ENCODE peak calls at places on chromosome 10, in nine cellular contexts. X is CD8-positive, alpha-beta T cell; O is endothelial cell; N is esophagus squamous epithelium; Y is WTC11; V is cardiac fibroblast; H is neural progenitor cell; U is brain microvascular endothelial cell; T is fibroblast of lung. R is an unnamed sample.

GRCh38 chr10:89783406-89783805 is 82.0 kb downstream of the KIF20B start:
- DNase-seq in U (no peak), N (no peak), T (peak; percentile 22), O (no peak), V (peak; percentile 21), X (no peak), H (no peak), Y (no peak), R (no peak)

GRCh38 chr10:100481462-100482081 is 18.8 kb downstream of the WNT8B start:
- DNase-seq in Y (peak; percentile 89), N (peak; percentile 12), O (peak; percentile 91), U (peak; percentile 89), H (peak; percentile 85), X (peak; percentile 88), T (peak; percentile 70), V (peak; percentile 89), R (peak; percentile 95)

GRCh38 chr10:118818621-118819221 is 64.0 kb upstream of the CACUL1 start:
- DNase-seq in N (no peak), T (no peak), H (no peak), X (no peak), V (no peak), U (no peak), Y (no peak), O (no peak), R (no peak)

GRCh38 chr10:16832351-16833080 is 15.3 kb upstream of the RSU1 start:
- DNase-seq in V (peak; percentile 91), O (no peak), H (no peak), T (peak; percentile 96), X (no peak), Y (no peak), N (no peak), U (peak; percentile 95), R (no peak)

GRCh38 chr10:71205468-71205867 is 6.9 kb upstream of the UNC5B start:
- DNase-seq in V (peak; percentile 63), T (peak; percentile 69), O (no peak), H (no peak), U (no peak), X (no peak), N (no peak), Y (no peak), R (no peak)

GRCh38 chr10:127027786-127028185 is 122.6 kb downstream of the DOCK1 start:
- DNase-seq in X (no peak), U (no peak), V (no peak), N (no peak), T (no peak), H (no peak), Y (no peak), O (no peak), R (no peak)

GRCh38 chr10:80464557-80465466 is 10.7 kb downstream of the TSPAN14 start:
- DNase-seq in H (peak; percentile 93), Y (peak; percentile 71), V (no peak), T (peak; percentile 59), X (no peak), O (peak; percentile 62), U (no peak), N (no peak), R (no peak)

GRCh38 chr10:86967481-86967941 is 771 bp upstream of the ADIRF start:
- DNase-seq in X (no peak), O (no peak), U (no peak), H (no peak), V (no peak), N (no peak), Y (peak; percentile 10), T (no peak), R (no peak)

GRCh38 chr10:132646443-132647097 is 109.0 kb downstream of the INPP5A start:
- DNase-seq in T (no peak), V (no peak), N (no peak), Y (peak; percentile 7), X (no peak), H (no peak), O (no peak), U (no peak), R (no peak)

GRCh38 chr10:89207801-89208551 is 859 bp upstream of the CH25H start:
- DNase-seq in H (peak; percentile 65), U (no peak), O (peak; percentile 70), V (peak; percentile 33), N (no peak), X (no peak), Y (peak; percentile 49), T (no peak), R (peak; percentile 22)

GRCh38 chr10:51895209-51895608 is 195.8 kb upstream of the CSTF2T start:
- DNase-seq in Y (no peak), H (no peak), T (peak; percentile 54), O (no peak), V (peak; percentile 87), X (no peak), N (no peak), U (peak; percentile 75), R (no peak)

GRCh38 chr10:72595436-72595835 is 30.4 kb downstream of the MICU1 start:
- DNase-seq in X (no peak), T (no peak), V (no peak), N (no peak), O (no peak), U (no peak), Y (no peak), H (no peak), R (no peak)
- TF ChIP-seq CTCF in X (no peak), T (no peak), V (no peak), N (no peak), O (no peak), U (no peak), Y (no peak), H (no peak), R (no peak)

GRCh38 chr10:69141304-69141703 is 17.3 kb downstream of the VPS26A start:
- DNase-seq in O (no peak), N (no peak), Y (no peak), X (no peak), V (no peak), U (no peak), T (no peak), H (no peak), R (no peak)

GRCh38 chr10:69142983-69143382 is 19.0 kb downstream of the VPS26A start:
- DNase-seq in U (no peak), X (no peak), Y (no peak), O (no peak), V (no peak), N (no peak), H (no peak), T (no peak), R (no peak)

GRCh38 chr10:69145329-69145728 is 21.4 kb downstream of the VPS26A start:
- DNase-seq in X (no peak), H (no peak), O (no peak), T (no peak), Y (no peak), V (no peak), U (no peak), N (no peak), R (no peak)

GRCh38 chr10:69145864-69146263 is 21.9 kb downstream of the VPS26A start:
- DNase-seq in H (no peak), U (no peak), O (no peak), N (no peak), V (no peak), T (no peak), X (no peak), Y (no peak), R (no peak)

DNA sequence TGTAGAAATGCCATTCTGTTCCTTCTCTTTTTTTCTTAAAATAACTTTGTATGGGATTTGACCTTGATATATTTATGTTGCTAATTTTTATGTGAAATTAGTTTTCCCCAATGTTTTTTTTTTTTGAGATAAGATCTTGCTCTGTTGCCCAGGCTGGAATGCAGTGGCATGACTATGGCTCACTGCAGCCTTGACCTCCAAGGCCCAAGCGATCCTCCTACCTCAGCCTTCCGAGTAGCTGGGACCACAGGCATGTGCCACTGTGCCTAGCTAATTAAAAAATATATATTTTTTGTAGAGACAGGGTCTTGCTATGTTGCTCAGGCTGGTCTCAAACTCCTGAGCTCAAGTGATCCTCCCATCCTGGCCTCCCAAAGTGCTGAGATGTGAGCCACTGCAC is 16.0 kb downstream of the VPS26A start:
- DNase-seq in X (no peak), Y (no peak), T (no peak), N (no peak), V (no peak), H (no peak), O (no peak), U (no peak), R (no peak)
- TF ChIP-seq CTCF in X (no peak), Y (no peak), T (no peak), N (no peak), V (no peak), H (no peak), O (no peak), U (no peak), R (no peak)

GRCh38 chr10:110870823-110871235 is 899 bp upstream of the PDCD4 start:
- DNase-seq in U (no peak), T (no peak), O (no peak), N (no peak), X (no peak), Y (no peak), H (peak; percentile 17), V (peak; percentile 7), R (no peak)

GRCh38 chr10:110873951-110874350 is 2.2 kb downstream of the PDCD4 start:
- DNase-seq in N (no peak), T (no peak), H (no peak), V (no peak), O (no peak), Y (no peak), U (no peak), X (no peak), R (no peak)

GRCh38 chr10:110871236-110872084 is at the start of gene PDCD4:
- DNase-seq in X (peak; percentile 90), V (peak; percentile 98), H (peak; percentile 99), O (peak; percentile 100), T (peak; percentile 96), N (peak; percentile 81), Y (peak; percentile 100), U (peak; percentile 98), R (peak; percentile 99)

GRCh38 chr10:110872984-110873569 is 1.3 kb downstream of the PDCD4 start:
- DNase-seq in U (no peak), X (no peak), H (peak; percentile 26), N (no peak), Y (no peak), O (no peak), V (peak; percentile 32), T (no peak), R (no peak)

GRCh38 chr10:110872145-110872983 is 636 bp downstream of the PDCD4 start:
- DNase-seq in H (peak; percentile 93), N (no peak), Y (peak; percentile 83), T (peak; percentile 81), U (peak; percentile 85), O (peak; percentile 85), V (peak; percentile 89), X (peak; percentile 58), R (peak; percentile 84)
- TF ChIP-seq CTCF in H (peak; percentile 27), N (peak; percentile 15), Y (no peak), T (peak; percentile 27), U (peak; percentile 44), O (no peak), V (peak; percentile 31), X (no peak), R (no peak)

DNA sequence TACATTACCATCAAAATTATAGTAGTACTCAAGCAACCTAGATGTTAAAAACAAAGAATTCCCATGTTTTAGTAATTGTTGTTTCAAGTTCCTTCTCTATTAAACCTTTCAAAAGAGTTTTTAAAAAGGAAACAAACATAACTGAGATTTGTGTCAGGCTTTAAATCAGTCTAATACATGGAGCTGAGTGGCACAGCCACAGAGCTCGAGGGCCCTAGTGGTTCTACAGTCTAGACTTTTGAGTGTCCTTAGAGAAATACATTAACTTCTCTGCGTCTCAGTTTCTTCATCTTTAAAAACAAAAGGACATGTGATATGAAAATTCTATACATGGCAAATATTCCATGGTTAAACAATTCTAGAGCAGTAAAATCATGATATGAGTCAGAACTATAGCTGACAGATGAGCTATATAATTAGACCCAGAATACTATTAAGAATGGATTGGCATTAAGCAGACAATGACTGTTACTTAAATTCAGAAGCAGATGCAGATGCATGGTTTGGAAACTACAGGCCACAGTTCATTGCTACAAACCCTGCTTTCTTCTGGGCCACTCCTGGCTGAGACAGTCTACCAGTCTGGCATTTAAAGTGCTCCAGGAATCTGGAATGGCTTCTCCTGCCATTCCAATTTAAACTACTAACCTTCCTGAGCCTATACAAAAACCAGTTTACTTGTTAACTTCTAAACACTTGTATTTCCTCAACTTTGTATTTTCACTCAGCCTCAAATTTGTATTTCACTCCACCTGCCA is 77.4 kb downstream of the EPC1 start:
- DNase-seq in N (no peak), X (no peak), O (no peak), U (no peak), Y (no peak), V (no peak), H (no peak), T (no peak), R (no peak)
- TF ChIP-seq CTCF in N (no peak), X (no peak), O (no peak), U (no peak), Y (no peak), V (no peak), H (no peak), T (no peak), R (no peak)

R was measured in mesothelial cell of epicardium.